ENCODE peak calls at places on chromosomes 12 and 14, in six cellular contexts. K is suprapubic skin, Q is ovary, M is tibial nerve, H is HepG2, T is esophagus muscularis mucosa. O is an unnamed sample.

GRCh38 chr12:12428047-12428446 is 71.2 kb downstream of the BORCS5 start:
- DNase-seq in K (no peak), M (no peak), T (no peak), Q (no peak), H (no peak), O (no peak)

GRCh38 chr12:108939594-108939993 is 59.7 kb downstream of the DAO start:
- DNase-seq in K (no peak), M (no peak), H (peak), T (no peak), Q (no peak), O (no peak)

GRCh38 chr14:101497910-101498860 is 63.1 kb upstream of the DIO3 start:
- DNase-seq in M (peak), Q (peak), T (no peak), H (no peak), K (no peak), O (peak)

GRCh38 chr14:95504135-95505029 is 12.1 kb downstream of the SYNE3 start:
- DNase-seq in Q (no peak), H (no peak), M (no peak), T (no peak), K (no peak), O (no peak)

GRCh38 chr14:84937044-84937443 is 592.9 kb upstream of the FLRT2 start:
- DNase-seq in Q (no peak), T (no peak), H (no peak), K (no peak), M (no peak), O (no peak)

GRCh38 chr12:47903151-47903611 is 1.6 kb downstream of the VDR start:
- DNase-seq in H (no peak), Q (no peak), K (no peak), T (no peak), M (no peak), O (peak)

GRCh38 chr12:123859035-123859434 is 96.9 kb downstream of the DNAH10 start:
- DNase-seq in K (no peak), M (no peak), Q (no peak), H (no peak), T (no peak), O (no peak)

GRCh38 chr14:59634617-59635016 is 58.0 kb upstream of the CCDC175 start:
- DNase-seq in T (no peak), H (no peak), M (no peak), K (no peak), Q (no peak), O (no peak)

GRCh38 chr12:1806301-1807106 is 13.9 kb upstream of the LRTM2 start:
- DNase-seq in K (peak), Q (no peak), H (no peak), T (no peak), M (no peak), O (no peak)

GRCh38 chr12:12723681-12724420 is 6.7 kb downstream of the CDKN1B start:
- DNase-seq in Q (peak), K (no peak), M (no peak), T (peak), H (no peak), O (peak)

GRCh38 chr12:46675736-46676135 is 150.1 kb downstream of the SLC38A4 start:
- DNase-seq in Q (peak), K (peak), H (peak), M (no peak), T (no peak), O (no peak)

GRCh38 chr14:100842799-100843198 is 16.9 kb downstream of the MEG3 start:
- DNase-seq in M (no peak), Q (no peak), K (no peak), T (no peak), H (no peak), O (no peak)

GRCh38 chr12:9364224-9365176 is 156.3 kb upstream of the PZP start:
- DNase-seq in Q (no peak), T (peak), M (no peak), K (no peak), H (peak), O (peak)

GRCh38 chr12:57512665-57513064 is 7.6 kb downstream of the DDIT3 start:
- DNase-seq in T (no peak), H (no peak), M (no peak), K (no peak), Q (no peak), O (no peak)

GRCh38 chr12:50842637-50843493 is at the start of gene TMPRSS12:
- DNase-seq in Q (peak), K (no peak), M (no peak), T (no peak), H (no peak), O (no peak)

GRCh38 chr12:50925920-50926319 is 26.4 kb upstream of the HIGD1C start:
- DNase-seq in Q (no peak), K (no peak), H (no peak), M (no peak), T (no peak), O (no peak)

GRCh38 chr14:102831163-102831804 is 54.0 kb downstream of the TRAF3 start:
- DNase-seq in T (no peak), H (no peak), M (no peak), Q (no peak), K (no peak), O (no peak)

GRCh38 chr12:7642876-7643309 is 22.8 kb downstream of the APOBEC1 start:
- DNase-seq in K (no peak), T (no peak), Q (no peak), H (peak), M (no peak), O (no peak)

GRCh38 chr14:34460841-34461240 is 1.2 kb downstream of the SPTSSA start:
- DNase-seq in T (no peak), H (peak), K (no peak), Q (no peak), M (no peak), O (no peak)

GRCh38 chr14:66087231-66087630 is 398.9 kb upstream of the CCDC196 start:
- DNase-seq in M (no peak), H (no peak), K (no peak), T (no peak), Q (no peak), O (no peak)

GRCh38 chr12:132437252-132438138 is 52.5 kb upstream of the FBRSL1 start:
- DNase-seq in Q (no peak), K (no peak), T (no peak), H (peak), M (no peak), O (no peak)

GRCh38 chr12:113461666-113462065 is 10.0 kb downstream of the LHX5 start:
- DNase-seq in M (no peak), T (no peak), H (peak), K (no peak), Q (no peak), O (no peak)

GRCh38 chr12:121513464-121514183 is 67.2 kb downstream of the KDM2B start:
- DNase-seq in M (no peak), K (no peak), H (peak), T (no peak), Q (peak), O (peak)

GRCh38 chr12:43847427-43847826 is 11.5 kb downstream of the TMEM117 start:
- DNase-seq in K (no peak), M (no peak), T (no peak), H (no peak), Q (no peak), O (no peak)

GRCh38 chr12:103768467-103769123 is 72.4 kb downstream of the NT5DC3 start:
- DNase-seq in H (no peak), Q (no peak), K (no peak), M (no peak), T (no peak), O (no peak)

GRCh38 chr14:56147980-56148901 is 30.0 kb downstream of the PELI2 start:
- DNase-seq in H (no peak), Q (no peak), M (no peak), T (no peak), K (no peak), O (no peak)

GRCh38 chr14:31930493-31931225 is 146.4 kb upstream of the ARHGAP5 start:
- DNase-seq in K (no peak), Q (no peak), M (no peak), H (peak), T (no peak), O (no peak)

GRCh38 chr12:108884116-108885012 is 4.5 kb downstream of the DAO start:
- DNase-seq in M (no peak), H (peak), K (peak), Q (no peak), T (no peak), O (peak)

GRCh38 chr12:41743835-41744234 is 400.8 kb downstream of the GXYLT1 start:
- DNase-seq in T (no peak), K (no peak), M (no peak), H (peak), Q (no peak), O (no peak)

GRCh38 chr12:128267246-128267622 is 264 bp downstream of the TMEM132C start:
- DNase-seq in K (no peak), T (no peak), H (no peak), Q (no peak), M (no peak), O (no peak)

GRCh38 chr12:128269108-128269713 is 2.2 kb downstream of the TMEM132C start:
- DNase-seq in H (no peak), M (no peak), T (no peak), K (no peak), Q (no peak), O (no peak)

GRCh38 chr12:128268348-128268725 is 1.4 kb downstream of the TMEM132C start:
- DNase-seq in H (no peak), Q (no peak), M (no peak), K (no peak), T (no peak), O (no peak)

GRCh38 chr12:128266559-128267245 is at the start of gene TMEM132C:
- DNase-seq in M (no peak), K (no peak), H (no peak), T (no peak), Q (no peak), O (no peak)

GRCh38 chr12:128267651-128268347 is 829 bp downstream of the TMEM132C start:
- DNase-seq in K (no peak), M (no peak), H (no peak), T (no peak), Q (peak), O (no peak)
- H3K4me3 ChIP-seq in K (peak), M (peak), H (no peak), T (peak), Q (peak), O (peak)

DNA sequence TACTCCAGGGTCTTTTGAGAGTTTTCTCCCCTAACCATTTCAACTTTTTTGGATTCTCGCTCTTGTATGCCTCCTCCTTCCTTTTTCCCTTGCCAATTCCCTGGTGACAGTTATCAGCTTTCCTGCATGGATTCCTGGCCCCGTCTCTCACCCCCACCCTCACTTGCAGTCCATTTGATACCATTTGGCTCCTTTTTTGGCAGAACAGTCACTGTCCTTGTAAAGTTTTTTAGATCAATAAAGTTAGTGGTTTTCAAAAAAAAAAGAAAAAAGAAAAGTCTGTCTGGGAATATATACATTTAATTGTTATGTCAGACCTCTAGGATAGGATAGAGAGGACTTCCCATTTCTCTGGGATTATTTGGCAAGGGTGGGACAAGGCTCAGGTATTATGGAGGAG is 42.1 kb downstream of the ACTN1 start:
- DNase-seq in H (no peak), M (no peak), K (no peak), Q (no peak), T (no peak), O (no peak)
- H3K27ac ChIP-seq in H (no peak), M (peak), K (peak), Q (no peak), T (peak), O (peak)

DNA sequence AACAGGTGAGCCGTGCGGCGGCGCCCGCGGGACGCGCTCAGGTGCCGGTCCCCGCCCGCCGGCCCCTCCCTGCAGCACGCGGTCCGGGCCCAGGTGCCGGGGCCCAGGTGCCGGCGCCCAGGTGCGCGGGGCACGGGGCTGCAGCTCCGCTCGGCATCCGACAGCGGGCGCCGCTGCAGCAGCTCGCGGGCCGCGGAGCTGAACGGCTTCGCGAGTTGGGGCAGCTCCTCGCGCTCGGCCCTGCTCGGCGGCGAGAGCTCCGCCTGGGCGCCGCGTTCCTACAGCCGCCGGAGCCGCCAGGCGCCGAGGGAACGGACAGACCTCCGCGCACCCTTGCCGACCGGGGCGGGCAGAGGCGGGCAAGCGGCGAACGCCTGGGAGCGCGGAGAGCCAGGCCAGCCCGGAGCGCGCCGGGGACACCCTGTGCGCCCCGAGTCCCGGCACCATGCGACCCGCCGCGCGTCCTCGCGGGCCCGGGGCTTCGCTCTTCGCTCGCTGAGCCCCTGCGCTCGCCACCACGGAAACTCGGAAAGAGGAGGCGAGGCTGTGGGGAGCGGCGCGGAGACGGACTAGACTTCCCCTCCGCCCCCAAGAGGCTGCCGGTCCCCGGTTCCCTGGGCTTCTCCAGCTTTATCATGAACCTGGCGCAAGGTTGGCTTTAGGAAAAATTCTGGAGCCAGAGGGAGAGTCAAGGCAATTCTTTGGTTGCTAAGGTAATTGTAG is at the start of gene RGS6:
- DNase-seq in Q (no peak), M (no peak), T (peak), H (peak), K (no peak), O (peak)
- TF ChIP-seq EP300 in Q (no peak), M (no peak), T (no peak), H (no peak), K (no peak), O (no peak)

DNA sequence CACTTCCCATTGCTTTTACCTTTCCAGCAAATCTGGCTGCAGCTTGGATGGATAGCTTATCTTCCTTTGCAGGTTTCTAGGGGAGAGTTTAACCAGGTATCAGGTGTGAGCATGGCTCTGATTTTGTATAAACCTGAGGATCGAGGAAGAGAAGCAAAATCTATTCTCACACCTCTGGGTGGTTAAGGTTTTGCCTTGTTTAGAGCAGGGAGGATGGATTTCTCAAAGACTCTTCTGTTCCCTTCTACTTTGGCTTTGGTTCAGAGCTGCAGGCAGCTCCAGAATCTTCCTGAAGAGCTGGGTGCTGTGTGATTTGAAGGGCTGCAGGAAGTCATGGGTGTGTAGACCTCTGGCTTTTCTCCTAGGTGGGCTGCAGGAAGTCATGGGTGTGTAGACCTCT is 1.7 kb downstream of the JDP2 start:
- DNase-seq in H (no peak), M (no peak), Q (no peak), T (no peak), K (no peak), O (no peak)
- H3K4me3 ChIP-seq in H (peak), M (peak), Q (peak), T (peak), K (peak), O (no peak)

GRCh38 chr12:125634813-125635212 is 569.6 kb downstream of the AACS start:
- DNase-seq in H (no peak), M (no peak), T (no peak), K (no peak), Q (no peak), O (no peak)

GRCh38 chr12:125645724-125646123 is 580.5 kb downstream of the AACS start:
- DNase-seq in T (no peak), M (no peak), H (no peak), Q (no peak), K (no peak), O (no peak)

GRCh38 chr12:125643055-125643454 is 577.8 kb downstream of the AACS start:
- DNase-seq in Q (no peak), T (no peak), M (no peak), K (no peak), H (no peak), O (no peak)

DNA sequence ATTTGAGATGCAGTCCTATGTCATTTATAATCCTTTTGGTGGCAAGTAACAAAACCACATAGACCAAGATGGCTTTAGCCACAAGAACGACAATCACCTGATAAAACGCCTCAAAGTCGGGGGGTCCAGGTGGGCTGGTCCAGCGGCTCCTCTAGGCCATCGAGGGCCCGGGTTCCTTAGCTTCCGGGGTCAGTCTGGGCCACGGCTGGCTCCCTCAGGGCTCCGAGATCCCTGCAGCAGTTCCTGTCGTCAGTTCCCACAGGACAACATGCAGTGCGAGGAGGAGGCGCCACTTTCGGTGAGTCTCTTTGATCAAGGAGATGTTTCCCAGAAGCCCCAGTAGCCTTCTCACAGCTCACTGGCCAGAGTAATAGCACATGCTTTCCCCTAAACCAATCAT is 574.6 kb downstream of the AACS start:
- DNase-seq in M (no peak), K (no peak), H (no peak), Q (no peak), T (no peak), O (no peak)
- H3K27ac ChIP-seq in M (no peak), K (no peak), H (no peak), Q (no peak), T (no peak), O (no peak)

DNA sequence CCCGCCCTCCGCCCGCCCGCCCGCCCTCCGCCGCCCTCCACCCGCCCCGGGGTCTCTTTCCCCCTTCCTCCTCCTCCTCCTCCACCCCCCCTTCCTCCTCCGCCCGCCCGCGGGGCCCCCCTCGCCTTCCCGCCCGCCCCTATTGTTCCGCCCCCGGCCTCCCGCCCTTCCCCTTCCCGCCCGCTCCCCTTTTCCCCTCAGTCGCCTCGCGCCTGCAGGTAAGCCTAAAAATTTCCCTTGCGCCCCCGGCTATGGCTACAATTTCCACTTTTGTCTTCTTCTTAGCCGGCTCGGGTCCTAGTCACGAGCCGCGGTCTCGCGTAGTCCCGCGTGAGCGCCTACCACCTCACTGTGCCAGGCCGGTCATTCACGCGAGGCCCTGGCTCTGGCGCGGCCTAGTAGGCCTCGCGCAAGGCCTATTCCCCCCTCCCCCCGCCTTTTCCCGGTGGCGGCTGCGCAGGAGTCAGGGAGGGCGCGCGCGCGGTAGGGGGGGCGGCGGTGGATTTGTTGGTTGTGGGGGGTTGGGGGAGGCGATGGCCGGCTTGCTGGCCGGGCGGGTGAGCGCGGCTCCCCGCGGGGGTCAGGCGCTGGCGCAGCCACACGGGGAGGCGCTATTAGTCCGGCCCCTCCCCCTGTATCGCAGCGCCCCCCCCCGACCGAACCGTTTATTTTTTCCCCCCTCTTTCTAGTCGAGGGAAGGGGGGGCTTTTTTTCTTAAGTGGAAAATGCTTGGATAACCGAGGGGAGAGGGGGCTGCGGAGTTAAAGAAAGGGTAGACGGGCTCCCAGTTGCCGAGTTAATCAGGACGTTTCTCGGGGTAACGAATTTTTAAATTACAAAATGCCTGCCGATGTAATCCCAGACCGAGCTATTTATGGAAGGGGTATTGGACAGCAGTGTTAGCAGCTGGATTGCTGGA is 516 bp downstream of the PCBP2 start:
- DNase-seq in T (peak), Q (peak), K (peak), M (peak), H (peak), O (peak)
- TF ChIP-seq EP300 in T (no peak), Q (no peak), K (no peak), M (peak), H (no peak), O (no peak)

GRCh38 chr14:89365071-89365801 is 51.8 kb downstream of the FOXN3 start:
- DNase-seq in H (no peak), M (no peak), T (no peak), K (no peak), Q (no peak), O (peak)
- H3K4me3 ChIP-seq in H (no peak), M (no peak), T (no peak), K (no peak), Q (no peak), O (no peak)

DNA sequence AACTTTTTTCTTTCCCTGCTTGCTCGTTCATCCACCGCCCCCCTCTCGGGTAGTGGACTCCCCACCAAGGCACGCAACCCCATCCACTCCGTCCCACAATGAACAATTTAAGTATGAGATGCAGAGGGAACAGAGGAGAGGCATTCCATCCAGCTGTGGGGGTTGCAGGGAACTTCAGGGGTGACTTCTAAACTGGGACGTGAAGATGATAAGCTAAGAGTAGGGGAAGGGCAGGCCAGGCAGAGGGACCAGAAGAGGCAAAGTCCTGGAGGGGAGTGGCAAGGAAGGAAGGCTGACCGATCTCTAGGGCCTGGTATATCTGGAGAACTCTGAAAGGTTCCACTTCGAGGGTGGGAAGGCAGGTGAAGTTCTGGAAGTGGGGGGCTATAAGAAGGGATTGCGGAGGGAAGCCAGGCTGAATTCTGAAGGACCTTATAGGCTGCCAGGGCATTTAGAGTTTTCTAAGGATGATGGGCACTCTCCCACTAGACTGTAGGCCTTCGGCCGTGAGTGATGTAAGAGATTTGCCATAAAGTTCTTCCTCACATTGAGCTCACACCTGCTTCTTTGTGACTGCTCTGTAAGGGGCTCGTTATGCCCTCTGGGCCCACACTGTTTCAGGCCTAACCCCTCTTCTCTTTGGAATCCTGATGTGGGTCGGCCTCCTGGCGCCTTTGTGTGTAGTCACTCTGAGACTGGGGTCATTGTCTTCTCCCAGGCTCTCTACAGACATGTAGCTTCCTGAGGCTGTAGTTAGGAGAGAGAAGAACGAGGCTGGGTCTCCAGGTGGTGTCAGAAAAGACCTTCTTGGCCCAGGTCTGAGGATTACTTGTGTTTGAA is 12.1 kb downstream of the NFATC4 start:
- DNase-seq in K (no peak), M (no peak), T (no peak), Q (no peak), H (no peak), O (no peak)
- H3K27ac ChIP-seq in K (no peak), M (no peak), T (no peak), Q (no peak), H (no peak), O (no peak)

O was measured in transverse colon.